ENCODE peak calls at places on chromosomes 13 and 19, in six cellular contexts. One of them, this sample, is unnamed. For H3K36me3, the result is how much of the 10 kb centered on the place peaks cover.

GRCh38 chr13:27549406-27549981 is 70.8 kb downstream of the LNX2 start:
- DNase-seq in heart left ventricle: no peak
- DNase-seq in body of pancreas: peak
- DNase-seq in brain microvascular endothelial cell: no peak
- DNase-seq in tibial nerve: no peak
- DNase-seq in HCT116: no peak
- DNase-seq in this sample: peak

GRCh38 chr19:10299545-10300458 is 9.8 kb downstream of the ZGLP1 start:
- DNase-seq in heart left ventricle: no peak
- DNase-seq in brain microvascular endothelial cell: no peak
- DNase-seq in HCT116: no peak
- DNase-seq in tibial nerve: no peak
- DNase-seq in body of pancreas: no peak
- DNase-seq in this sample: no peak

GRCh38 chr19:34172661-34173144 is 399 bp downstream of the LSM14A start:
- DNase-seq in heart left ventricle: no peak
- DNase-seq in HCT116: no peak
- DNase-seq in tibial nerve: no peak
- DNase-seq in body of pancreas: no peak
- DNase-seq in brain microvascular endothelial cell: peak
- DNase-seq in this sample: peak

GRCh38 chr13:50891206-50891605 is 18.4 kb upstream of the RNASEH2B start:
- DNase-seq in HCT116: no peak
- DNase-seq in heart left ventricle: no peak
- DNase-seq in brain microvascular endothelial cell: no peak
- DNase-seq in tibial nerve: no peak
- DNase-seq in body of pancreas: no peak
- DNase-seq in this sample: no peak

GRCh38 chr19:5671600-5671999 is 8.7 kb downstream of the MICOS13 start:
- DNase-seq in tibial nerve: no peak
- DNase-seq in brain microvascular endothelial cell: no peak
- DNase-seq in HCT116: no peak
- DNase-seq in heart left ventricle: no peak
- DNase-seq in body of pancreas: no peak
- DNase-seq in this sample: no peak

GRCh38 chr13:92994056-92994455 is 232.6 kb upstream of the GPC6 start:
- DNase-seq in heart left ventricle: no peak
- DNase-seq in HCT116: no peak
- DNase-seq in brain microvascular endothelial cell: peak
- DNase-seq in body of pancreas: no peak
- DNase-seq in tibial nerve: no peak
- DNase-seq in this sample: no peak

GRCh38 chr13:51518847-51519246 is 65.4 kb upstream of the WDFY2 start:
- DNase-seq in body of pancreas: peak
- DNase-seq in heart left ventricle: no peak
- DNase-seq in brain microvascular endothelial cell: peak
- DNase-seq in tibial nerve: no peak
- DNase-seq in HCT116: no peak
- DNase-seq in this sample: no peak

GRCh38 chr19:366951-367350 is 22.4 kb upstream of the MIER2 start:
- DNase-seq in heart left ventricle: no peak
- DNase-seq in body of pancreas: no peak
- DNase-seq in brain microvascular endothelial cell: no peak
- DNase-seq in tibial nerve: no peak
- DNase-seq in HCT116: no peak
- DNase-seq in this sample: peak

GRCh38 chr13:27018882-27019281 is 152.7 kb downstream of the USP12 start:
- DNase-seq in body of pancreas: no peak
- DNase-seq in brain microvascular endothelial cell: no peak
- DNase-seq in HCT116: no peak
- DNase-seq in tibial nerve: no peak
- DNase-seq in heart left ventricle: no peak
- DNase-seq in this sample: no peak

GRCh38 chr13:20788312-20788711 is 14.6 kb upstream of the EEF1AKMT1 start:
- DNase-seq in HCT116: no peak
- DNase-seq in brain microvascular endothelial cell: no peak
- DNase-seq in tibial nerve: no peak
- DNase-seq in heart left ventricle: no peak
- DNase-seq in body of pancreas: no peak
- DNase-seq in this sample: no peak

GRCh38 chr19:38155453-38155852 is 68.6 kb downstream of the DPF1 start:
- DNase-seq in tibial nerve: no peak
- DNase-seq in heart left ventricle: no peak
- DNase-seq in body of pancreas: no peak
- DNase-seq in brain microvascular endothelial cell: peak
- DNase-seq in HCT116: no peak
- DNase-seq in this sample: no peak

GRCh38 chr13:38494445-38494844 is 144.8 kb downstream of the UFM1 start:
- DNase-seq in body of pancreas: no peak
- DNase-seq in tibial nerve: no peak
- DNase-seq in HCT116: no peak
- DNase-seq in brain microvascular endothelial cell: no peak
- DNase-seq in heart left ventricle: no peak
- DNase-seq in this sample: no peak

GRCh38 chr19:17968376-17968775 is 1.5 kb downstream of the KCNN1 start:
- DNase-seq in HCT116: no peak
- DNase-seq in brain microvascular endothelial cell: no peak
- DNase-seq in heart left ventricle: no peak
- DNase-seq in tibial nerve: no peak
- DNase-seq in body of pancreas: no peak
- DNase-seq in this sample: no peak

GRCh38 chr19:38527466-38528136 is 90.2 kb downstream of the MAP4K1 start:
- DNase-seq in tibial nerve: no peak
- DNase-seq in HCT116: no peak
- DNase-seq in body of pancreas: no peak
- DNase-seq in brain microvascular endothelial cell: no peak
- DNase-seq in heart left ventricle: no peak
- DNase-seq in this sample: no peak

DNA sequence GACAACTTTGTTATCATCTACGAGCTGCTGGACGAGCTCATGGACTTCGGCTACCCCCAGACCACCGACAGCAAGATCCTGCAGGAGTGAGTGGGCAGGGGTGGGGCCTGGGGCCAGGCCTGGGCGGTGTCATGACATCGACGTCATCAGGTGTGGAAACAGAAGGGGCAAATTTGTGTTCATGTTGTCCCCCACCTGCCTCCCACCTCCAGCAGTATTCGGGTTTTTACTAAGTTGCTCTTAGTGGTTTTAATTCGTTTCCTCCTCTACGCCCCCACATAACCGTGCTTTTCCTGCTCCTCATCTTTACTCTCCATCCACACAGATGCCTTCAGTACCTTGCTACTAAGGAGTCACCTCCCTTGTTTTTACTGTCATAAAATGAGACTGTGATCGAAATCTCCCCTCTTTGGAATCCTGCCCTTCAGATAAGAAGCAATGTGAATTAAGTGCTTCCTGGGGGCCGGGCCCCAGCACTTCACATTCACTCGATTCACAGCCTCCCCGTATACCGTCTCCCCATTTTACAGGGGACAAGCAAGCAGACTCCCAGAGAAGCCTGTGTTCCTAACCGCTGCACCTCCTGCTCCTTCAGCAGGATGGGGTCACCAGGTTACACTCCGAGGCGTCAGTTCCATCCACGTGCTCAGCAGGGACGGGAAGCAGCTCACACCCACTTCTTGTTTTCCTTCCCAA is 10.5 kb downstream of the AP1M1 start:
- DNase-seq in tibial nerve: no peak
- DNase-seq in HCT116: no peak
- DNase-seq in brain microvascular endothelial cell: no peak
- DNase-seq in body of pancreas: no peak
- DNase-seq in heart left ventricle: no peak
- DNase-seq in this sample: no peak
- H3K36me3 ChIP-seq in tibial nerve: under half
- H3K36me3 ChIP-seq in HCT116: under half
- H3K36me3 ChIP-seq in brain microvascular endothelial cell: half or more
- H3K36me3 ChIP-seq in body of pancreas: under half
- H3K36me3 ChIP-seq in heart left ventricle: half or more
- H3K36me3 ChIP-seq in this sample: half or more

GRCh38 chr19:57903298-57904174 is 12.9 kb downstream of the ZNF417 start:
- DNase-seq in body of pancreas: no peak
- DNase-seq in HCT116: peak
- DNase-seq in heart left ventricle: no peak
- DNase-seq in tibial nerve: no peak
- DNase-seq in brain microvascular endothelial cell: no peak
- DNase-seq in this sample: peak
- TF ChIP-seq CTCF in body of pancreas: peak
- TF ChIP-seq CTCF in HCT116: peak
- TF ChIP-seq CTCF in heart left ventricle: peak
- TF ChIP-seq CTCF in tibial nerve: no peak
- TF ChIP-seq CTCF in brain microvascular endothelial cell: peak
- TF ChIP-seq CTCF in this sample: peak

DNA sequence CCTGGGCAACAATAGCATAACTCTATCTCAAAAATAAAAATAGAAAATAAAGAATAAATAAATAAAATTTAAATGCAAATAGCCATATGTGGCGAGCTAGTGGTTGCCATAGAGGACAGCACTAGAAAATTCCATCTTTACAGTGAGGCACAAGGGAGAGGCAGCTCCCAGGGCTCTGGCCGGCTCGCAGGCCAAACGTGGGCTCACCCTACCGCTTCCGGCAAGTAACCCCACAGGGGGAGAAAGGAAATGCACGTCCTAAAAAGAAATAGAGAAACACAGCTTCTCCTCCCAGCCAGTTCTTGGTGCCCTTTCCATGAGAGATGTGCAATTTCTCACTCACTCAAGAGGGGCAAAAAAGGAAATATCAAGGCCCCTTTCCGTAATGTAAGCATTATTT is 12.4 kb upstream of the GRWD1 start:
- DNase-seq in heart left ventricle: no peak
- DNase-seq in brain microvascular endothelial cell: no peak
- DNase-seq in HCT116: no peak
- DNase-seq in tibial nerve: no peak
- DNase-seq in body of pancreas: no peak
- DNase-seq in this sample: no peak
- H3K36me3 ChIP-seq in heart left ventricle: under half
- H3K36me3 ChIP-seq in brain microvascular endothelial cell: under half
- H3K36me3 ChIP-seq in HCT116: under half
- H3K36me3 ChIP-seq in tibial nerve: under half
- H3K36me3 ChIP-seq in body of pancreas: under half
- H3K36me3 ChIP-seq in this sample: under half

GRCh38 chr13:114113961-114114360 is 18.5 kb downstream of the RASA3 start:
- DNase-seq in tibial nerve: peak
- DNase-seq in HCT116: no peak
- DNase-seq in brain microvascular endothelial cell: no peak
- DNase-seq in heart left ventricle: no peak
- DNase-seq in body of pancreas: no peak
- DNase-seq in this sample: no peak

GRCh38 chr13:114112231-114112825 is 20.1 kb downstream of the RASA3 start:
- DNase-seq in brain microvascular endothelial cell: no peak
- DNase-seq in body of pancreas: no peak
- DNase-seq in tibial nerve: peak
- DNase-seq in HCT116: no peak
- DNase-seq in heart left ventricle: no peak
- DNase-seq in this sample: no peak

GRCh38 chr13:114111577-114111976 is 20.8 kb downstream of the RASA3 start:
- DNase-seq in heart left ventricle: no peak
- DNase-seq in body of pancreas: no peak
- DNase-seq in brain microvascular endothelial cell: no peak
- DNase-seq in HCT116: no peak
- DNase-seq in tibial nerve: peak
- DNase-seq in this sample: no peak

GRCh38 chr13:114115191-114115671 is 17.2 kb downstream of the RASA3 start:
- DNase-seq in HCT116: no peak
- DNase-seq in tibial nerve: peak
- DNase-seq in heart left ventricle: peak
- DNase-seq in brain microvascular endothelial cell: peak
- DNase-seq in body of pancreas: peak
- DNase-seq in this sample: peak

GRCh38 chr13:114112826-114113322 is 19.5 kb downstream of the RASA3 start:
- DNase-seq in brain microvascular endothelial cell: no peak
- DNase-seq in heart left ventricle: no peak
- DNase-seq in HCT116: no peak
- DNase-seq in body of pancreas: no peak
- DNase-seq in tibial nerve: peak
- DNase-seq in this sample: no peak
- TF ChIP-seq CTCF in brain microvascular endothelial cell: peak
- TF ChIP-seq CTCF in heart left ventricle: no peak
- TF ChIP-seq CTCF in HCT116: no peak
- TF ChIP-seq CTCF in body of pancreas: no peak
- TF ChIP-seq CTCF in tibial nerve: no peak
- TF ChIP-seq CTCF in this sample: no peak

DNA sequence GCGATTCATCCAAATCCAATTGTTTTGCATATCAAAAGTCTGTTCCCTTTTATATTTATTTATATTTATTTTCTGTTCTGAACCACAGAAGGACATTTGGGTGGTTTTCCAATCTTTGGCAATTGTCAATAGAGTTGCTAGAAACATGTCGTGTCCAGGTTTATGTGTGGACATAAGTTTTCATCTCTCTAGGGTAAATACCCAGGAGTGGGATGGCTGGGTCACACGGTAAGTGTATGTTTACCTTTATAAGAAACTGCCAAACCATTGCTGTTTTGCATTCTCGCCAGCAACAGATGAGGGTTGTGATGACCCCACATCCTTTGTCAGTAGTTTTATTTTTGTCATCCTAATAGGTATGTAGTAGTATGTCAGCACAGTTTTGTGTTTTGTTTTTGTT is 12.5 kb downstream of the AP1M1 start:
- DNase-seq in HCT116: no peak
- DNase-seq in body of pancreas: no peak
- DNase-seq in tibial nerve: no peak
- DNase-seq in brain microvascular endothelial cell: no peak
- DNase-seq in heart left ventricle: no peak
- DNase-seq in this sample: no peak
- H3K36me3 ChIP-seq in HCT116: under half
- H3K36me3 ChIP-seq in body of pancreas: under half
- H3K36me3 ChIP-seq in tibial nerve: under half
- H3K36me3 ChIP-seq in brain microvascular endothelial cell: half or more
- H3K36me3 ChIP-seq in heart left ventricle: half or more
- H3K36me3 ChIP-seq in this sample: half or more

GRCh38 chr19:42092350-42092749 is 16.4 kb downstream of the ZNF574 start:
- DNase-seq in tibial nerve: no peak
- DNase-seq in brain microvascular endothelial cell: no peak
- DNase-seq in HCT116: no peak
- DNase-seq in heart left ventricle: no peak
- DNase-seq in body of pancreas: peak
- DNase-seq in this sample: no peak
- TF ChIP-seq CTCF in tibial nerve: no peak
- TF ChIP-seq CTCF in brain microvascular endothelial cell: peak
- TF ChIP-seq CTCF in HCT116: peak
- TF ChIP-seq CTCF in heart left ventricle: peak
- TF ChIP-seq CTCF in body of pancreas: peak
- TF ChIP-seq CTCF in this sample: peak